ENCODE peak calls at places on chromosome 19, in five cellular contexts. V is pancreas, B is kidney epithelial cell, L is AG04450, M is GM12864. H is an unnamed sample.

GRCh38 chr19:29040291-29040690 is 172.7 kb downstream of the UQCRFS1 start:
- DNase-seq in M (no peak), B (no peak), V (no peak), L (no peak), H (no peak)

GRCh38 chr19:13981021-13981420 is 25.1 kb downstream of the RFX1 start:
- DNase-seq in M (no peak), V (no peak), L (no peak), B (no peak), H (no peak)

GRCh38 chr19:56139847-56140582 is 1.1 kb upstream of the ZNF444 start:
- DNase-seq in B (no peak), L (no peak), M (no peak), V (no peak), H (no peak)

GRCh38 chr19:35013047-35013819 is 13.1 kb downstream of the GRAMD1A start:
- DNase-seq in B (no peak), V (peak), L (no peak), M (no peak), H (no peak)

GRCh38 chr19:50555447-50556235 is 12.6 kb downstream of the LRRC4B start:
- DNase-seq in L (no peak), V (no peak), M (no peak), B (no peak), H (no peak)

GRCh38 chr19:35256566-35256965 is 7.8 kb downstream of the LSR start:
- DNase-seq in V (no peak), B (no peak), L (no peak), M (no peak), H (no peak)

GRCh38 chr19:35741216-35741541 is 1.1 kb downstream of the IGFLR1 start:
- DNase-seq in M (no peak), B (no peak), V (no peak), L (no peak), H (no peak)

GRCh38 chr19:35296644-35297514 is 4.9 kb downstream of the MAG start:
- DNase-seq in V (no peak), M (no peak), L (no peak), B (no peak), H (no peak)

GRCh38 chr19:48135411-48135810 is 24.8 kb upstream of the PLA2G4C start:
- DNase-seq in M (no peak), B (no peak), V (no peak), L (no peak), H (no peak)

GRCh38 chr19:1161716-1162115 is 12.4 kb downstream of the SBNO2 start:
- DNase-seq in M (no peak), L (no peak), V (no peak), B (no peak), H (no peak)

GRCh38 chr19:29439688-29440550 is 85.9 kb upstream of the VSTM2B start:
- DNase-seq in M (no peak), V (no peak), L (no peak), B (no peak), H (no peak)

GRCh38 chr19:3982701-3983541 is 2.3 kb downstream of the EEF2 start:
- DNase-seq in B (no peak), M (no peak), L (no peak), V (peak), H (no peak)

GRCh38 chr19:3980353-3981251 is 4.7 kb downstream of the EEF2 start:
- DNase-seq in B (no peak), V (no peak), M (no peak), L (no peak), H (no peak)

GRCh38 chr19:3981736-3982681 is 3.3 kb downstream of the EEF2 start:
- DNase-seq in V (no peak), L (no peak), M (no peak), B (no peak), H (no peak)

GRCh38 chr19:3979674-3980352 is 5.5 kb downstream of the EEF2 start:
- DNase-seq in B (no peak), L (no peak), M (no peak), V (peak), H (no peak)

DNA sequence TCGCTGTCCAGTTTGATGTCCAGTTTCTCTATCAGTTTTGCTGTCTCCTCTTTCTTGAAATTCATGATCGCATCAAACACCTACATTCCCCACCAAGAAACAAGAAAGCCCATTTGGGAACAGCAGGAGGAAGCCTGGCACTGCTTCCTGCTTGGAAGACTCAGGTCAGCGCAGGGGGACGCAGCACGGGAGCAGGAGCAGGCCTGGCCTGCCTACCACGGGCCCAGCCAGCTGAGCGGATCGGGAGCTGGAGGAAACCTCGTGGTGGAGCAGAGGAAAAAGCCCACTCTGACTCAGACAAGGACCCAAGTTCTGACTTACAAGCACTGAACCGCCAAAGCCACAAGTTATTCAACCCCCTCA is 3.9 kb downstream of the EEF2 start:
- DNase-seq in B (no peak), L (no peak), M (no peak), V (no peak), H (no peak)
- H3K4me3 ChIP-seq in B (no peak), L (no peak), M (no peak), V (no peak), H (no peak)

GRCh38 chr19:18856385-18857126 is 24.8 kb downstream of the UPF1 start:
- DNase-seq in L (no peak), V (no peak), M (no peak), B (no peak), H (no peak)
- TF ChIP-seq CTCF in L (peak), V (no peak), M (peak), B (peak), H (peak)

GRCh38 chr19:47107201-47107952 is 6.2 kb downstream of the ZC3H4 start:
- DNase-seq in B (no peak), L (no peak), M (no peak), V (no peak), H (no peak)
- H3K4me3 ChIP-seq in B (no peak), L (no peak), M (no peak), V (no peak), H (no peak)

GRCh38 chr19:44593294-44593693 is 20.1 kb upstream of the IGSF23 start:
- DNase-seq in V (no peak), B (no peak), M (no peak), L (no peak), H (no peak)

GRCh38 chr19:44590245-44591059 is 22.9 kb upstream of the IGSF23 start:
- DNase-seq in V (no peak), L (no peak), B (no peak), M (no peak), H (no peak)

GRCh38 chr19:44588753-44589112 is 24.6 kb upstream of the IGSF23 start:
- DNase-seq in V (no peak), L (no peak), M (no peak), B (no peak), H (peak)

GRCh38 chr19:44596428-44597130 is 16.8 kb upstream of the IGSF23 start:
- DNase-seq in L (no peak), B (no peak), V (no peak), M (no peak), H (no peak)

GRCh38 chr19:44592451-44592890 is 20.9 kb upstream of the IGSF23 start:
- DNase-seq in V (no peak), L (no peak), B (no peak), M (no peak), H (no peak)
- TF ChIP-seq CTCF in V (no peak), L (no peak), B (no peak), M (no peak), H (no peak)

GRCh38 chr19:16144216-16144581 is 714 bp downstream of the HSH2D start:
- DNase-seq in V (no peak), M (no peak), L (no peak), B (no peak), H (no peak)

GRCh38 chr19:16143399-16144215 is at the start of gene HSH2D:
- DNase-seq in L (no peak), V (peak), B (peak), M (peak), H (no peak)

GRCh38 chr19:16142032-16142580 is 1.4 kb upstream of the HSH2D start:
- DNase-seq in L (no peak), V (no peak), M (no peak), B (no peak), H (no peak)

GRCh38 chr19:16148443-16149045 is 5.1 kb downstream of the HSH2D start:
- DNase-seq in B (no peak), L (no peak), M (no peak), V (no peak), H (no peak)

GRCh38 chr19:16146112-16146511 is 2.6 kb downstream of the HSH2D start:
- DNase-seq in B (no peak), M (no peak), V (no peak), L (no peak), H (no peak)
- H3K4me3 ChIP-seq in B (no peak), M (peak), V (no peak), L (no peak), H (no peak)